ENCODE peak calls at places on chromosomes 2 and 18, in five cellular contexts. One of them, this sample, is unnamed.

GRCh38 chr2:231554327-231554726 is 24.1 kb upstream of the NMUR1 start:
- DNase-seq in lower lobe of right lung: no peak
- DNase-seq in neuronal stem cell: no peak
- DNase-seq in fibroblast of lung: no peak
- DNase-seq in Panc1: no peak
- DNase-seq in this sample: no peak

GRCh38 chr2:21118302-21118920 is 5.4 kb upstream of the TDRD15 start:
- DNase-seq in lower lobe of right lung: no peak
- DNase-seq in neuronal stem cell: peak; percentile 14
- DNase-seq in fibroblast of lung: peak; percentile 0
- DNase-seq in Panc1: peak; percentile 7
- DNase-seq in this sample: no peak

GRCh38 chr2:46690825-46691224 is 211.5 kb downstream of the TMEM247 start:
- DNase-seq in lower lobe of right lung: no peak
- DNase-seq in neuronal stem cell: no peak
- DNase-seq in fibroblast of lung: peak; percentile 96
- DNase-seq in Panc1: no peak
- DNase-seq in this sample: peak; percentile 84

GRCh38 chr2:157875720-157876065 is 437 bp downstream of the ACVR1 start:
- DNase-seq in lower lobe of right lung: peak; percentile 75
- DNase-seq in neuronal stem cell: peak; percentile 48
- DNase-seq in fibroblast of lung: peak; percentile 35
- DNase-seq in Panc1: no peak
- DNase-seq in this sample: no peak

GRCh38 chr18:26497881-26498280 is 50.5 kb downstream of the KCTD1 start:
- DNase-seq in lower lobe of right lung: no peak
- DNase-seq in neuronal stem cell: no peak
- DNase-seq in fibroblast of lung: peak; percentile 45
- DNase-seq in Panc1: no peak
- DNase-seq in this sample: no peak

GRCh38 chr2:31962757-31963361 is 47.9 kb downstream of the MEMO1 start:
- DNase-seq in lower lobe of right lung: no peak
- DNase-seq in neuronal stem cell: no peak
- DNase-seq in fibroblast of lung: no peak
- DNase-seq in Panc1: no peak
- DNase-seq in this sample: no peak

GRCh38 chr2:151381266-151381665 is 23.9 kb downstream of the TNFAIP6 start:
- DNase-seq in lower lobe of right lung: no peak
- DNase-seq in neuronal stem cell: no peak
- DNase-seq in fibroblast of lung: peak; percentile 70
- DNase-seq in Panc1: no peak
- DNase-seq in this sample: no peak

GRCh38 chr2:241363316-241363879 is 7.3 kb downstream of the FARP2 start:
- DNase-seq in lower lobe of right lung: no peak
- DNase-seq in neuronal stem cell: no peak
- DNase-seq in fibroblast of lung: no peak
- DNase-seq in Panc1: no peak
- DNase-seq in this sample: no peak

GRCh38 chr2:190578158-190579057 is 43.9 kb upstream of the NEMP2 start:
- DNase-seq in lower lobe of right lung: no peak
- DNase-seq in neuronal stem cell: no peak
- DNase-seq in fibroblast of lung: peak; percentile 23
- DNase-seq in Panc1: no peak
- DNase-seq in this sample: peak; percentile 31

GRCh38 chr18:60069145-60069544 is 169.3 kb downstream of the PMAIP1 start:
- DNase-seq in lower lobe of right lung: no peak
- DNase-seq in neuronal stem cell: no peak
- DNase-seq in fibroblast of lung: no peak
- DNase-seq in Panc1: no peak
- DNase-seq in this sample: no peak

GRCh38 chr2:6214471-6214870 is 522.3 kb downstream of the SOX11 start:
- DNase-seq in lower lobe of right lung: no peak
- DNase-seq in neuronal stem cell: no peak
- DNase-seq in fibroblast of lung: no peak
- DNase-seq in Panc1: no peak
- DNase-seq in this sample: no peak

GRCh38 chr2:57075226-57075625 is 891.4 kb downstream of the CCDC85A start:
- DNase-seq in lower lobe of right lung: no peak
- DNase-seq in neuronal stem cell: no peak
- DNase-seq in fibroblast of lung: peak; percentile 10
- DNase-seq in Panc1: no peak
- DNase-seq in this sample: no peak

GRCh38 chr2:85978883-85979780 is 90.3 kb upstream of the ST3GAL5 start:
- DNase-seq in lower lobe of right lung: no peak
- DNase-seq in neuronal stem cell: no peak
- DNase-seq in fibroblast of lung: no peak
- DNase-seq in Panc1: no peak
- DNase-seq in this sample: no peak

GRCh38 chr2:133940134-133940533 is 313.7 kb upstream of the MGAT5 start:
- DNase-seq in lower lobe of right lung: no peak
- DNase-seq in neuronal stem cell: no peak
- DNase-seq in fibroblast of lung: no peak
- DNase-seq in Panc1: no peak
- DNase-seq in this sample: no peak

GRCh38 chr2:166700079-166700478 is 188.2 kb upstream of the XIRP2 start:
- DNase-seq in lower lobe of right lung: no peak
- DNase-seq in neuronal stem cell: no peak
- DNase-seq in fibroblast of lung: no peak
- DNase-seq in Panc1: peak; percentile 7
- DNase-seq in this sample: no peak

GRCh38 chr2:131552886-131553285 is 25.2 kb downstream of the CCDC74A start:
- DNase-seq in lower lobe of right lung: no peak
- DNase-seq in neuronal stem cell: no peak
- DNase-seq in fibroblast of lung: no peak
- DNase-seq in Panc1: no peak
- DNase-seq in this sample: no peak

GRCh38 chr2:238667008-238667407 is 180.9 kb upstream of the TWIST2 start:
- DNase-seq in lower lobe of right lung: no peak
- DNase-seq in neuronal stem cell: no peak
- DNase-seq in fibroblast of lung: no peak
- DNase-seq in Panc1: no peak
- DNase-seq in this sample: peak; percentile 84

GRCh38 chr2:240235811-240236210 is 95.4 kb upstream of the OTOS start:
- DNase-seq in lower lobe of right lung: peak; percentile 20
- DNase-seq in neuronal stem cell: no peak
- DNase-seq in fibroblast of lung: no peak
- DNase-seq in Panc1: no peak
- DNase-seq in this sample: no peak

GRCh38 chr2:240234503-240234951 is 94.1 kb upstream of the OTOS start:
- DNase-seq in lower lobe of right lung: peak; percentile 19
- DNase-seq in neuronal stem cell: no peak
- DNase-seq in fibroblast of lung: no peak
- DNase-seq in Panc1: no peak
- DNase-seq in this sample: no peak

GRCh38 chr2:240233891-240234502 is 93.5 kb upstream of the OTOS start:
- DNase-seq in lower lobe of right lung: peak; percentile 57
- DNase-seq in neuronal stem cell: no peak
- DNase-seq in fibroblast of lung: no peak
- DNase-seq in Panc1: no peak
- DNase-seq in this sample: no peak

GRCh38 chr2:240236217-240237111 is 96.0 kb upstream of the OTOS start:
- DNase-seq in lower lobe of right lung: peak; percentile 48
- DNase-seq in neuronal stem cell: no peak
- DNase-seq in fibroblast of lung: no peak
- DNase-seq in Panc1: no peak
- DNase-seq in this sample: no peak

GRCh38 chr2:240235149-240235803 is 94.8 kb upstream of the OTOS start:
- DNase-seq in lower lobe of right lung: peak; percentile 43
- DNase-seq in neuronal stem cell: no peak
- DNase-seq in fibroblast of lung: no peak
- DNase-seq in Panc1: no peak
- DNase-seq in this sample: no peak
- H3K27me3 ChIP-seq in lower lobe of right lung: no peaks in the 10 kb centered on the region
- H3K27me3 ChIP-seq in neuronal stem cell: peaks cover 6% of the 10 kb centered on the region
- H3K27me3 ChIP-seq in fibroblast of lung: no peaks in the 10 kb centered on the region
- H3K27me3 ChIP-seq in Panc1: no peaks in the 10 kb centered on the region
- H3K27me3 ChIP-seq in this sample: no peaks in the 10 kb centered on the region

GRCh38 chr2:70828914-70829824 is 6.4 kb downstream of the CD207 start:
- DNase-seq in lower lobe of right lung: no peak
- DNase-seq in neuronal stem cell: no peak
- DNase-seq in fibroblast of lung: peak; percentile 34
- DNase-seq in Panc1: no peak
- DNase-seq in this sample: peak; percentile 6
- H3K27me3 ChIP-seq in lower lobe of right lung: no peaks in the 10 kb centered on the region
- H3K27me3 ChIP-seq in neuronal stem cell: peaks cover 23% of the 10 kb centered on the region
- H3K27me3 ChIP-seq in fibroblast of lung: peaks cover 2% of the 10 kb centered on the region
- H3K27me3 ChIP-seq in Panc1: peaks cover 3% of the 10 kb centered on the region
- H3K27me3 ChIP-seq in this sample: no peaks in the 10 kb centered on the region

GRCh38 chr2:45647986-45648520 is 3.4 kb upstream of the PRKCE start:
- DNase-seq in lower lobe of right lung: no peak
- DNase-seq in neuronal stem cell: no peak
- DNase-seq in fibroblast of lung: no peak
- DNase-seq in Panc1: no peak
- DNase-seq in this sample: no peak
- H3K27me3 ChIP-seq in lower lobe of right lung: no peaks in the 10 kb centered on the region
- H3K27me3 ChIP-seq in neuronal stem cell: peaks cover 9% of the 10 kb centered on the region
- H3K27me3 ChIP-seq in fibroblast of lung: no peaks in the 10 kb centered on the region
- H3K27me3 ChIP-seq in Panc1: no peaks in the 10 kb centered on the region
- H3K27me3 ChIP-seq in this sample: no peaks in the 10 kb centered on the region

DNA sequence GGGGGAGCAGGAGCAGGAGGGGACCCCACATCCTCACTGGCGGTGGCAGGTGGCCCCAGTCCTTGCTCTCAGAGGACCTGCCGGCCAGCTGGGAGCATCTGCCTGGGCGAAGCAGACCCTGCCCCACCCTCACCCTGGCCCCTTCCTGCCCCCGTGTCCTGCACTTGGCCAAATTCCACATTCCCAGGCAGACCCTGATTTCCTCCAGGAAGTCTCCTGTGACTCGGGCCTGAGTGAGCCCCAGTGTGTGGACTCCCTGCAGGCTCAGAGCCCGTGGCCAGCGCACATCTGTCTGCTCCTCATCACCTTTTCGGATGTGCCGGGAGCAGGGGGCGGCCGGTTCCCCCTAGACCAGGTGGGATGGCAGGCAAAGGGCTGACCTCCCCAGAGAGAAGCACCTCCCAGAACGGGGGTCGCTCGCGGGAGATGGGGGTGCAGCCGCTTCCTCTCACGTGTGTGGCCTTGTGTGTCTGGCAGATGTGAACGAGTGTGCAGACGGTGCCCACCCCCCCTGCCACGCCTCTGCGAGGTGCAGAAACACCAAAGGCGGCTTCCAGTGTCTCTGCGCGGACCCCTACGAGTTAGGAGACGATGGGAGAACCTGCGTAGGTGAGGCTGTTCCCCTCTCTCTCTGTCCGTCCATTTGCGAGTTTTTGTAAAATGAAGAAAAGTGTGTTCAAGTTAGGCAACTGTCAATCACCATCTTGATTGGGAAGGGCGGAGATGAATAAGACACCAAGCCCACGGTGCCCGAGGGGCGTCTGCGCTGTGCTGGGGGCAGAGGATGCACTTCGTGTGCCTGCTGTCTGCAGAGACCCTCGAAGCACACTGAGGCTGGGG is 90.4 kb downstream of the TPO start:
- DNase-seq in lower lobe of right lung: peak; percentile 43
- DNase-seq in neuronal stem cell: no peak
- DNase-seq in fibroblast of lung: no peak
- DNase-seq in Panc1: no peak
- DNase-seq in this sample: no peak
- H3K27me3 ChIP-seq in lower lobe of right lung: peaks cover 3% of the 10 kb centered on the region
- H3K27me3 ChIP-seq in neuronal stem cell: no peaks in the 10 kb centered on the region
- H3K27me3 ChIP-seq in fibroblast of lung: no peaks in the 10 kb centered on the region
- H3K27me3 ChIP-seq in Panc1: no peaks in the 10 kb centered on the region
- H3K27me3 ChIP-seq in this sample: no peaks in the 10 kb centered on the region

GRCh38 chr18:57957210-57957609 is 86.8 kb upstream of the NEDD4L start:
- DNase-seq in lower lobe of right lung: no peak
- DNase-seq in neuronal stem cell: no peak
- DNase-seq in fibroblast of lung: no peak
- DNase-seq in Panc1: no peak
- DNase-seq in this sample: no peak
- H3K27me3 ChIP-seq in lower lobe of right lung: peaks cover 5% of the 10 kb centered on the region
- H3K27me3 ChIP-seq in neuronal stem cell: peaks cover 14% of the 10 kb centered on the region
- H3K27me3 ChIP-seq in fibroblast of lung: peaks cover 8% of the 10 kb centered on the region
- H3K27me3 ChIP-seq in Panc1: no peaks in the 10 kb centered on the region
- H3K27me3 ChIP-seq in this sample: peaks cover 5% of the 10 kb centered on the region